ENCODE peak calls at places on chromosomes 3 and 15, in four cellular contexts. One of them, this sample, is unnamed.

GRCh38 chr3:156431334-156432121 is 123.4 kb downstream of the SSR3 start:
- DNase-seq in HepG2: no peak
- DNase-seq in K562: no peak
- DNase-seq in GM12878: no peak
- DNase-seq in this sample: no peak

GRCh38 chr3:184349563-184350470 is 11.6 kb downstream of the CLCN2 start:
- DNase-seq in HepG2: no peak
- DNase-seq in K562: no peak
- DNase-seq in GM12878: no peak
- DNase-seq in this sample: no peak

GRCh38 chr3:178072931-178073330 is 463.3 kb upstream of the KCNMB2 start:
- DNase-seq in HepG2: no peak
- DNase-seq in K562: no peak
- DNase-seq in GM12878: no peak
- DNase-seq in this sample: no peak

GRCh38 chr3:128021768-128022372 is 30.4 kb upstream of the SEC61A1 start:
- DNase-seq in HepG2: no peak
- DNase-seq in K562: no peak
- DNase-seq in GM12878: no peak
- DNase-seq in this sample: no peak

GRCh38 chr15:45157974-45158373 is 28.2 kb downstream of the DUOX1 start:
- DNase-seq in HepG2: no peak
- DNase-seq in K562: no peak
- DNase-seq in GM12878: no peak
- DNase-seq in this sample: no peak

GRCh38 chr15:66993874-66994696 is 71.3 kb upstream of the SMAD3 start:
- DNase-seq in HepG2: peak; percentile 19
- DNase-seq in K562: peak; percentile 4
- DNase-seq in GM12878: no peak
- DNase-seq in this sample: no peak

GRCh38 chr3:187678869-187679268 is 8.7 kb upstream of the SST start:
- DNase-seq in HepG2: peak; percentile 41
- DNase-seq in K562: peak; percentile 32
- DNase-seq in GM12878: no peak
- DNase-seq in this sample: peak; percentile 32

GRCh38 chr3:115834068-115834467 is 210.8 kb downstream of the GAP43 start:
- DNase-seq in HepG2: no peak
- DNase-seq in K562: no peak
- DNase-seq in GM12878: no peak
- DNase-seq in this sample: no peak

GRCh38 chr15:63405159-63405558 is 23.5 kb upstream of the CA12 start:
- DNase-seq in HepG2: no peak
- DNase-seq in K562: no peak
- DNase-seq in GM12878: no peak
- DNase-seq in this sample: no peak

GRCh38 chr15:34783471-34783870 is 11.9 kb downstream of the ACTC1 start:
- DNase-seq in HepG2: no peak
- DNase-seq in K562: no peak
- DNase-seq in GM12878: no peak
- DNase-seq in this sample: no peak

GRCh38 chr3:58008140-58009025 is at the start of gene FLNB:
- DNase-seq in HepG2: peak; percentile 45
- DNase-seq in K562: peak; percentile 95
- DNase-seq in GM12878: no peak
- DNase-seq in this sample: peak; percentile 97

GRCh38 chr3:138861755-138862333 is 27.1 kb upstream of the PIK3CB start:
- DNase-seq in HepG2: no peak
- DNase-seq in K562: no peak
- DNase-seq in GM12878: no peak
- DNase-seq in this sample: no peak

GRCh38 chr3:7241584-7242302 is 380.8 kb downstream of the GRM7 start:
- DNase-seq in HepG2: no peak
- DNase-seq in K562: no peak
- DNase-seq in GM12878: no peak
- DNase-seq in this sample: no peak

GRCh38 chr15:95958417-95958816 is 372.1 kb upstream of the NR2F2 start:
- DNase-seq in HepG2: no peak
- DNase-seq in K562: no peak
- DNase-seq in GM12878: no peak
- DNase-seq in this sample: no peak

GRCh38 chr3:192366916-192367315 is 360.4 kb downstream of the FGF12 start:
- DNase-seq in HepG2: no peak
- DNase-seq in K562: no peak
- DNase-seq in GM12878: no peak
- DNase-seq in this sample: no peak

GRCh38 chr15:50126072-50126471 is 7.0 kb upstream of the ATP8B4 start:
- DNase-seq in HepG2: no peak
- DNase-seq in K562: no peak
- DNase-seq in GM12878: no peak
- DNase-seq in this sample: no peak

GRCh38 chr3:122024800-122025199 is 2.8 kb upstream of the ILDR1 start:
- DNase-seq in HepG2: no peak
- DNase-seq in K562: no peak
- DNase-seq in GM12878: no peak
- DNase-seq in this sample: no peak

GRCh38 chr3:122025296-122025695 is 3.2 kb upstream of the ILDR1 start:
- DNase-seq in HepG2: no peak
- DNase-seq in K562: no peak
- DNase-seq in GM12878: peak; percentile 92
- DNase-seq in this sample: no peak

GRCh38 chr3:122031123-122031468 is 9.0 kb upstream of the ILDR1 start:
- DNase-seq in HepG2: no peak
- DNase-seq in K562: no peak
- DNase-seq in GM12878: no peak
- DNase-seq in this sample: no peak

GRCh38 chr3:122033018-122033417 is 11.0 kb upstream of the ILDR1 start:
- DNase-seq in HepG2: no peak
- DNase-seq in K562: no peak
- DNase-seq in GM12878: no peak
- DNase-seq in this sample: no peak

GRCh38 chr3:122030381-122031122 is 8.5 kb upstream of the ILDR1 start:
- DNase-seq in HepG2: no peak
- DNase-seq in K562: no peak
- DNase-seq in GM12878: peak; percentile 74
- DNase-seq in this sample: no peak
- TF ChIP-seq TARDBP in HepG2: no peak
- TF ChIP-seq TARDBP in K562: no peak
- TF ChIP-seq TARDBP in GM12878: peak; percentile 34
- TF ChIP-seq TARDBP in this sample: no peak

DNA sequence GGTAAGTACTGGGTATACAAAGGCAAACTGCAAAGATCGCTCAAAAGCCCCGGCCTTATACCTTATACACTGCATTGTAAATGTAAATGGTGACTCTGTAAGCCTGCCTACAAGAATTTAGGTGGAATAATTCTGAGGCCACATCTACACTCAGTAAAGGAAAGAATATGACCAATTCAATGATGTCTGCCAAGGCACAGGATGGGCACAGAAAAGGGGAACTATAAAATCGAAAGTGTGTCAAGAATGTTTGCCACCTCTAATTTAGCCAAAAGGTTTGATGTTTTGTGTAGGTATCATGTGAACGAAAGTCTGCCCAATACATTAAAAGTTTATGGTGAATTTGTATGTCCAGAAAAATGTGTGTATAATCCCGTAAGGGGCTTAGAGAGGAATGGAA is 96.1 kb downstream of the FOXP1 start:
- DNase-seq in HepG2: no peak
- DNase-seq in K562: no peak
- DNase-seq in GM12878: no peak
- DNase-seq in this sample: no peak
- TF ChIP-seq TARDBP in HepG2: no peak
- TF ChIP-seq TARDBP in K562: no peak
- TF ChIP-seq TARDBP in GM12878: no peak
- TF ChIP-seq TARDBP in this sample: no peak

GRCh38 chr3:73365756-73366397 is 258.9 kb downstream of the PDZRN3 start:
- DNase-seq in HepG2: no peak
- DNase-seq in K562: no peak
- DNase-seq in GM12878: no peak
- DNase-seq in this sample: no peak
- TF ChIP-seq TARDBP in HepG2: no peak
- TF ChIP-seq TARDBP in K562: no peak
- TF ChIP-seq TARDBP in GM12878: no peak
- TF ChIP-seq TARDBP in this sample: no peak

DNA sequence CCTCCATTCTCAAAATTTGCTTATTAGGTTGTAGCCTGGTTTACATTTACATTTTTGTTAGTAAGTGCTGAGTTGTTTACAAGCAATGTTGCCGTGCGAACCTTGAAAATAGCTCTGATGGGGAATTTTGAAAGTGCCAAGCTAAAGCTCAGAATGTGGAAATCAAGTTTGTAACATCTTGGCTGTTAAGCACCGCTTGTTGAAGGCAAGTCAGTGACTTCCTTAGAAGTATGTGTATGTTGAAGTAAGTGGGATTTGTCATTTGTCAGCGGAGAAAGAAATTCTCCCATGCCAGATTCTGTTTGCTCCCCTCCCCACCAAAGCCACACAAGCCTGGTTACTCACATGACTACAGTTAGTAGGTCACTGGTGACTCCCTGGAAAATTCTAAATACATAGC is 390.8 kb upstream of the SEMA6D start:
- DNase-seq in HepG2: no peak
- DNase-seq in K562: no peak
- DNase-seq in GM12878: no peak
- DNase-seq in this sample: no peak
- TF ChIP-seq TARDBP in HepG2: no peak
- TF ChIP-seq TARDBP in K562: no peak
- TF ChIP-seq TARDBP in GM12878: no peak
- TF ChIP-seq TARDBP in this sample: no peak

GRCh38 chr3:70042683-70043082 is 43.1 kb downstream of the SAMMSON start:
- DNase-seq in HepG2: no peak
- DNase-seq in K562: no peak
- DNase-seq in GM12878: no peak
- DNase-seq in this sample: no peak

GRCh38 chr3:70038671-70039070 is 39.1 kb downstream of the SAMMSON start:
- DNase-seq in HepG2: no peak
- DNase-seq in K562: no peak
- DNase-seq in GM12878: no peak
- DNase-seq in this sample: no peak

GRCh38 chr3:70040386-70040785 is 40.9 kb downstream of the SAMMSON start:
- DNase-seq in HepG2: no peak
- DNase-seq in K562: no peak
- DNase-seq in GM12878: no peak
- DNase-seq in this sample: no peak
- TF ChIP-seq TARDBP in HepG2: no peak
- TF ChIP-seq TARDBP in K562: no peak
- TF ChIP-seq TARDBP in GM12878: no peak
- TF ChIP-seq TARDBP in this sample: no peak

GRCh38 chr3:125375950-125376679 is 990 bp upstream of the ZNF148 start:
- DNase-seq in HepG2: peak; percentile 78
- DNase-seq in K562: no peak
- DNase-seq in GM12878: no peak
- DNase-seq in this sample: no peak
- TF ChIP-seq TARDBP in HepG2: no peak
- TF ChIP-seq TARDBP in K562: no peak
- TF ChIP-seq TARDBP in GM12878: no peak
- TF ChIP-seq TARDBP in this sample: no peak

GRCh38 chr3:4772171-4772804 is 206.9 kb upstream of the BHLHE40 start:
- DNase-seq in HepG2: no peak
- DNase-seq in K562: no peak
- DNase-seq in GM12878: no peak
- DNase-seq in this sample: no peak
- TF ChIP-seq TARDBP in HepG2: no peak
- TF ChIP-seq TARDBP in K562: no peak
- TF ChIP-seq TARDBP in GM12878: no peak
- TF ChIP-seq TARDBP in this sample: no peak

GRCh38 chr3:65524544-65525070 is 514.1 kb downstream of the MAGI1 start:
- DNase-seq in HepG2: no peak
- DNase-seq in K562: no peak
- DNase-seq in GM12878: no peak
- DNase-seq in this sample: no peak

GRCh38 chr3:65523878-65524277 is 514.8 kb downstream of the MAGI1 start:
- DNase-seq in HepG2: no peak
- DNase-seq in K562: no peak
- DNase-seq in GM12878: no peak
- DNase-seq in this sample: no peak

GRCh38 chr3:65516998-65517397 is 521.7 kb downstream of the MAGI1 start:
- DNase-seq in HepG2: no peak
- DNase-seq in K562: no peak
- DNase-seq in GM12878: no peak
- DNase-seq in this sample: no peak

GRCh38 chr3:65526656-65527055 is 512.1 kb downstream of the MAGI1 start:
- DNase-seq in HepG2: no peak
- DNase-seq in K562: no peak
- DNase-seq in GM12878: no peak
- DNase-seq in this sample: no peak

DNA sequence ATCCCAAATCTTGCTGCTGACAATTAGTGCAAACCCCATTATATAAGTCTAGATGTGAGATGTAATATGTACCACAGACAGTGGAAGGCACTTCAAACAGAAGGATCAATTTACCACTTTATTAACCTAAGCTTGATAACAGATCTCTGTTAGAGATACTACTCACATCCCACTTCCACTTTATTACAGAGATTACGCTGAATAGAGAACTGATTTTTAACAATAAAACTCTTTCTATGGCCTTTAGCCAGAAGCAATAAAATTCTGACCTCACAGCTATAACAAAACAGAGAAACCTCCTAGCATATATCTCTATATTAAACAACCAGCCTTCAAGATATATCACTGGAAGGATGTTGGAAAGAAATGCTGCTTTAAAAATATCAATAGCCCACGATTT is 517.7 kb downstream of the MAGI1 start:
- DNase-seq in HepG2: no peak
- DNase-seq in K562: no peak
- DNase-seq in GM12878: no peak
- DNase-seq in this sample: no peak
- TF ChIP-seq TARDBP in HepG2: no peak
- TF ChIP-seq TARDBP in K562: no peak
- TF ChIP-seq TARDBP in GM12878: no peak
- TF ChIP-seq TARDBP in this sample: no peak

DNA sequence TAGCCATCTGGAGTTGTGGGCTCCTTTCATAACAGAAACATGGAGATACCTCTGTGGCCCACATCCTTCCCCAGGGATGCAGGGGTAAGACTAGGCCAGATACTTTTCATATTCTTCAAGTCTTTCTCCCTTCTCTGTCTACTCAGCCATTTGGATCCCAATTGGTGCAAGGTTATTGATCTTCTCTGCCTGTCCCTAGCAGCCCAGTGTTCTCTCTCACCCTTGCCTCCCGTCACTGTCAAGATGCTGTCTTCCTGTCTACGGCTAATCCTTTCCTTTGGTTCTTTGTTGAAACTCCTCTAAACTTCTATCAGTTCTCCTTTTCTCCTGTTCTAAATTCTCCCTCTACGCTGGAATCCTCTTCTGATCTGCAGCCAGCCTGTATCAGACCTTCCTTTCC is 51.3 kb downstream of the SENP2 start:
- DNase-seq in HepG2: no peak
- DNase-seq in K562: no peak
- DNase-seq in GM12878: no peak
- DNase-seq in this sample: no peak
- TF ChIP-seq TARDBP in HepG2: no peak
- TF ChIP-seq TARDBP in K562: no peak
- TF ChIP-seq TARDBP in GM12878: no peak
- TF ChIP-seq TARDBP in this sample: no peak

This sample was measured in HEK293T.